ENCODE peak calls at places on chromosomes 1 and 21, in eight cellular contexts. F is sigmoid colon, V is A549, P is IMR-90, C is fibroblast of lung, J is heart right ventricle, U is upper lobe of right lung, L is dorsolateral prefrontal cortex. B is an unnamed sample.

GRCh38 chr1:6800728-6801127 is 15.5 kb downstream of the CAMTA1 start:
- DNase-seq in F (no peak), V (no peak), P (peak), C (peak), J (no peak), U (no peak), L (no peak), B (no peak)

GRCh38 chr1:101302831-101303511 is 66.2 kb downstream of the S1PR1 start:
- DNase-seq in F (no peak), V (no peak), P (peak), C (peak), J (no peak), U (no peak), L (no peak), B (no peak)

GRCh38 chr1:200525167-200526123 is 95.1 kb downstream of the KIF14 start:
- DNase-seq in F (no peak), V (no peak), P (peak), C (peak), J (no peak), U (no peak), L (no peak), B (no peak)

GRCh38 chr21:32298658-32299081 is at the start of gene MRAP:
- DNase-seq in F (no peak), V (no peak), P (no peak), C (no peak), J (no peak), U (no peak), L (no peak), B (no peak)

GRCh38 chr21:41425954-41426655 is at the start of gene MX1:
- DNase-seq in F (peak), V (peak), P (peak), C (peak), J (peak), U (peak), L (peak), B (peak)

GRCh38 chr1:114093624-114094302 is 59.9 kb downstream of the SYT6 start:
- DNase-seq in F (no peak), V (no peak), P (peak), C (peak), J (no peak), U (no peak), L (no peak), B (no peak)

GRCh38 chr1:183416850-183417690 is 1.1 kb downstream of the NMNAT2 start:
- DNase-seq in F (peak), V (peak), P (peak), C (peak), J (peak), U (peak), L (peak), B (peak)

GRCh38 chr1:197521118-197521739 is 253.2 kb downstream of the CRB1 start:
- DNase-seq in F (no peak), V (peak), P (peak), C (peak), J (no peak), U (no peak), L (no peak), B (no peak)

DNA sequence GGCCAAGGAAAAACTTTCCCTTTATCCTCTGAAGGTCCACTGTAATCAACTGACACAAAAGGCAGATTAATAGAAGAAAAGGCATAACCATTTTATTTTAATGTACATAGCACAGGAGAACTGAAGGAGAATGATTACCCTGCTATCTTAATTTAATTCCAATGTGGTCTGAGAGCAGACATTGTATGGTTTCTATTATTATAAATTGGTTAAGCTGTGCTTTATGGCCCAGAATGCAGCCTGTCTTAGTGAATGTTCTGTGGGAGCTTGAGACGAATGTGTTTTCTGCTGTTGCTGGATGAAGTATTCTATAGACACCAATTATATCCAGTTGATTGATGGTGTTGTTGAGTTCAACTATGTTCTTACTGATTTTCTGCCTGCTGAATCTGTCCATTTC is 25.0 kb upstream of the SLC2A1 start:
- DNase-seq in F (no peak), V (no peak), P (no peak), C (no peak), J (no peak), U (no peak), L (no peak), B (no peak)
- TF ChIP-seq CTCF in F (no peak), V (no peak), P (no peak), C (no peak), J (no peak), U (no peak), L (no peak), B (no peak)

DNA sequence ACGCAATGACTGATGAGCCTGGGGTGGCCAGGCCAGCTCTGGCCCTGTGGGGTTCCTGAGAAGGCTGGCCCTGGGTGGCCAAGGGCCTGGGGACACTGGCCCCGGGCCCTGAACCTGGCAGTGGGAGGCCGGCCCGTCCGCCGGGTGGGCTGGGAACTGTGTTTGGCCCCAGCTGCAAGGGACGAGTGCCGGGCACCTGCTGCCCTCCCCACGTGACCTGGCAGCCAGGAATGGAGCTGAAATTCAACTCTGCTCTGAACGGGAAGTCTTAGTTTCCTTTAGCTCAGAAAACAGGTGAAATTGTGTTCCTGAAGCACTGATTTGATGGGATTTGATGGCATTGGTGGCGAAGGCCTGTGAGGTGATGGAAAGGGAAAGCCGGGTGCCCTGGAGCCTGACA is 8.2 kb upstream of the TTLL10 start:
- DNase-seq in F (no peak), V (no peak), P (no peak), C (no peak), J (no peak), U (no peak), L (no peak), B (no peak)
- H3K27ac ChIP-seq in F (no peak), V (peak), P (no peak), C (no peak), J (no peak), U (no peak), L (no peak), B (no peak)

GRCh38 chr1:218991089-218991488 is 182.6 kb upstream of the LYPLAL1 start:
- DNase-seq in F (no peak), V (no peak), P (no peak), C (no peak), J (no peak), U (no peak), L (no peak), B (no peak)

GRCh38 chr1:218994615-218995014 is 179.1 kb upstream of the LYPLAL1 start:
- DNase-seq in F (no peak), V (no peak), P (no peak), C (no peak), J (no peak), U (no peak), L (no peak), B (no peak)

GRCh38 chr1:219000005-219000404 is 173.7 kb upstream of the LYPLAL1 start:
- DNase-seq in F (no peak), V (no peak), P (no peak), C (no peak), J (no peak), U (no peak), L (no peak), B (no peak)

GRCh38 chr1:219000606-219001005 is 173.1 kb upstream of the LYPLAL1 start:
- DNase-seq in F (no peak), V (no peak), P (peak), C (peak), J (no peak), U (no peak), L (no peak), B (no peak)

GRCh38 chr1:218996362-218996761 is 177.3 kb upstream of the LYPLAL1 start:
- DNase-seq in F (no peak), V (no peak), P (no peak), C (no peak), J (no peak), U (no peak), L (no peak), B (no peak)
- TF ChIP-seq CTCF in F (no peak), V (no peak), P (peak), C (no peak), J (peak), U (peak), L (no peak), B (no peak)

DNA sequence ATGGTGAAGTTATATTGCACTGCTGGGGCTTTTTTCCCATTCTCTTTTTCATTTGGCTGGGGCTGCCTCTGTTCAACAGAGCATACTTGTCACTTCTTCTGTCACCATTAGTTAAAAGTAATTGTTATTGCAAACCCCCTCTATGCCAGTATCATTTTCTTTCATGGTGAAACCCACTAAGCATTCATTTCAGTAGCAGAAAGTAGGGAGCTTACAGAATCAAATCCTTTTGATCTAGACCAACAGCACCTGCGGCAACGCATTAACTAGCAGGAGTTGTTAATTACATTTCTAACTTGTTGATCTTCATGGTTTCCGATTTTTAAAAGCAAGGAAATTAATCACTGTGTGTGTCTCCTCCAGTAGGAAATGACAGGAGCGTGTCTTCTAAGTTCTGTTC is 15.0 kb downstream of the SMYD2 start:
- DNase-seq in F (no peak), V (no peak), P (no peak), C (no peak), J (no peak), U (no peak), L (no peak), B (no peak)
- H3K27ac ChIP-seq in F (no peak), V (no peak), P (no peak), C (no peak), J (peak), U (no peak), L (no peak), B (no peak)

B was measured in tibial artery.